ENCODE peak calls at places on chromosomes 7 and 10, in seven cellular contexts. One of them, this sample, is unnamed.

GRCh38 chr10:43854042-43854441 is 205.4 kb upstream of the ZNF32 start:
- DNase-seq in iPS DF 6.9: no peak
- DNase-seq in islet precursor cell: peak
- DNase-seq in BJ: peak
- DNase-seq in fibroblast of lung: peak
- DNase-seq in choroid plexus epithelial cell: peak
- DNase-seq in stimulated activated CD4-positive, alpha-beta T cell treated with anti-CD3 and anti-CD28 coated beads, Interleukin-4, amount 100 ng/mL, for 1 hour: no peak
- DNase-seq in this sample: no peak

GRCh38 chr7:77455334-77455733 is 39.2 kb upstream of the GSAP start:
- DNase-seq in iPS DF 6.9: no peak
- DNase-seq in islet precursor cell: peak
- DNase-seq in BJ: peak
- DNase-seq in fibroblast of lung: peak
- DNase-seq in choroid plexus epithelial cell: peak
- DNase-seq in stimulated activated CD4-positive, alpha-beta T cell treated with anti-CD3 and anti-CD28 coated beads, Interleukin-4, amount 100 ng/mL, for 1 hour: no peak
- DNase-seq in this sample: peak

GRCh38 chr10:24513155-24513554 is 210.5 kb downstream of the ARHGAP21 start:
- DNase-seq in iPS DF 6.9: no peak
- DNase-seq in islet precursor cell: peak
- DNase-seq in BJ: no peak
- DNase-seq in fibroblast of lung: peak
- DNase-seq in choroid plexus epithelial cell: peak
- DNase-seq in stimulated activated CD4-positive, alpha-beta T cell treated with anti-CD3 and anti-CD28 coated beads, Interleukin-4, amount 100 ng/mL, for 1 hour: no peak
- DNase-seq in this sample: no peak

GRCh38 chr10:84205049-84205852 is 10.9 kb downstream of the CDHR1 start:
- DNase-seq in iPS DF 6.9: peak
- DNase-seq in islet precursor cell: peak
- DNase-seq in BJ: no peak
- DNase-seq in fibroblast of lung: peak
- DNase-seq in choroid plexus epithelial cell: peak
- DNase-seq in stimulated activated CD4-positive, alpha-beta T cell treated with anti-CD3 and anti-CD28 coated beads, Interleukin-4, amount 100 ng/mL, for 1 hour: peak
- DNase-seq in this sample: no peak

GRCh38 chr10:3825244-3825643 is 40.2 kb upstream of the KLF6 start:
- DNase-seq in iPS DF 6.9: no peak
- DNase-seq in islet precursor cell: peak
- DNase-seq in BJ: no peak
- DNase-seq in fibroblast of lung: peak
- DNase-seq in choroid plexus epithelial cell: peak
- DNase-seq in stimulated activated CD4-positive, alpha-beta T cell treated with anti-CD3 and anti-CD28 coated beads, Interleukin-4, amount 100 ng/mL, for 1 hour: no peak
- DNase-seq in this sample: no peak

GRCh38 chr10:73906524-73907447 is 4.1 kb upstream of the PLAU start:
- DNase-seq in iPS DF 6.9: no peak
- DNase-seq in islet precursor cell: peak
- DNase-seq in BJ: peak
- DNase-seq in fibroblast of lung: peak
- DNase-seq in choroid plexus epithelial cell: peak
- DNase-seq in stimulated activated CD4-positive, alpha-beta T cell treated with anti-CD3 and anti-CD28 coated beads, Interleukin-4, amount 100 ng/mL, for 1 hour: no peak
- DNase-seq in this sample: peak

GRCh38 chr10:123579675-123580074 is 86.5 kb upstream of the GPR26 start:
- DNase-seq in iPS DF 6.9: no peak
- DNase-seq in islet precursor cell: peak
- DNase-seq in BJ: no peak
- DNase-seq in fibroblast of lung: no peak
- DNase-seq in choroid plexus epithelial cell: no peak
- DNase-seq in stimulated activated CD4-positive, alpha-beta T cell treated with anti-CD3 and anti-CD28 coated beads, Interleukin-4, amount 100 ng/mL, for 1 hour: no peak
- DNase-seq in this sample: no peak

GRCh38 chr10:29266641-29267040 is 22.2 kb upstream of the LYZL1 start:
- DNase-seq in iPS DF 6.9: peak
- DNase-seq in islet precursor cell: no peak
- DNase-seq in BJ: no peak
- DNase-seq in fibroblast of lung: no peak
- DNase-seq in choroid plexus epithelial cell: peak
- DNase-seq in stimulated activated CD4-positive, alpha-beta T cell treated with anti-CD3 and anti-CD28 coated beads, Interleukin-4, amount 100 ng/mL, for 1 hour: no peak
- DNase-seq in this sample: peak

GRCh38 chr7:151719895-151720238 is 157.0 kb downstream of the PRKAG2 start:
- DNase-seq in iPS DF 6.9: no peak
- DNase-seq in islet precursor cell: no peak
- DNase-seq in BJ: no peak
- DNase-seq in fibroblast of lung: no peak
- DNase-seq in choroid plexus epithelial cell: no peak
- DNase-seq in stimulated activated CD4-positive, alpha-beta T cell treated with anti-CD3 and anti-CD28 coated beads, Interleukin-4, amount 100 ng/mL, for 1 hour: no peak
- DNase-seq in this sample: no peak

GRCh38 chr10:71497802-71498326 is 101.1 kb downstream of the CDH23 start:
- DNase-seq in iPS DF 6.9: no peak
- DNase-seq in islet precursor cell: no peak
- DNase-seq in BJ: no peak
- DNase-seq in fibroblast of lung: no peak
- DNase-seq in choroid plexus epithelial cell: no peak
- DNase-seq in stimulated activated CD4-positive, alpha-beta T cell treated with anti-CD3 and anti-CD28 coated beads, Interleukin-4, amount 100 ng/mL, for 1 hour: no peak
- DNase-seq in this sample: no peak

GRCh38 chr10:7488418-7488829 is 77.6 kb upstream of the SFMBT2 start:
- DNase-seq in iPS DF 6.9: no peak
- DNase-seq in islet precursor cell: no peak
- DNase-seq in BJ: no peak
- DNase-seq in fibroblast of lung: peak
- DNase-seq in choroid plexus epithelial cell: peak
- DNase-seq in stimulated activated CD4-positive, alpha-beta T cell treated with anti-CD3 and anti-CD28 coated beads, Interleukin-4, amount 100 ng/mL, for 1 hour: no peak
- DNase-seq in this sample: no peak

GRCh38 chr7:3232228-3232627 is 68.8 kb upstream of the SDK1 start:
- DNase-seq in iPS DF 6.9: no peak
- DNase-seq in islet precursor cell: no peak
- DNase-seq in BJ: no peak
- DNase-seq in fibroblast of lung: peak
- DNase-seq in choroid plexus epithelial cell: peak
- DNase-seq in stimulated activated CD4-positive, alpha-beta T cell treated with anti-CD3 and anti-CD28 coated beads, Interleukin-4, amount 100 ng/mL, for 1 hour: no peak
- DNase-seq in this sample: no peak

GRCh38 chr7:97390915-97391593 is 273.6 kb downstream of the SDHAF3 start:
- DNase-seq in iPS DF 6.9: no peak
- DNase-seq in islet precursor cell: no peak
- DNase-seq in BJ: no peak
- DNase-seq in fibroblast of lung: no peak
- DNase-seq in choroid plexus epithelial cell: no peak
- DNase-seq in stimulated activated CD4-positive, alpha-beta T cell treated with anti-CD3 and anti-CD28 coated beads, Interleukin-4, amount 100 ng/mL, for 1 hour: no peak
- DNase-seq in this sample: no peak

GRCh38 chr7:47543659-47544058 is 38.3 kb downstream of the TNS3 start:
- DNase-seq in iPS DF 6.9: no peak
- DNase-seq in islet precursor cell: no peak
- DNase-seq in BJ: no peak
- DNase-seq in fibroblast of lung: no peak
- DNase-seq in choroid plexus epithelial cell: no peak
- DNase-seq in stimulated activated CD4-positive, alpha-beta T cell treated with anti-CD3 and anti-CD28 coated beads, Interleukin-4, amount 100 ng/mL, for 1 hour: no peak
- DNase-seq in this sample: no peak

GRCh38 chr7:37065779-37066271 is 341.5 kb upstream of the AOAH start:
- DNase-seq in iPS DF 6.9: no peak
- DNase-seq in islet precursor cell: no peak
- DNase-seq in BJ: no peak
- DNase-seq in fibroblast of lung: no peak
- DNase-seq in choroid plexus epithelial cell: peak
- DNase-seq in stimulated activated CD4-positive, alpha-beta T cell treated with anti-CD3 and anti-CD28 coated beads, Interleukin-4, amount 100 ng/mL, for 1 hour: no peak
- DNase-seq in this sample: no peak

GRCh38 chr10:127977368-127978009 is 70.6 kb downstream of the PTPRE start:
- DNase-seq in iPS DF 6.9: no peak
- DNase-seq in islet precursor cell: peak
- DNase-seq in BJ: no peak
- DNase-seq in fibroblast of lung: peak
- DNase-seq in choroid plexus epithelial cell: peak
- DNase-seq in stimulated activated CD4-positive, alpha-beta T cell treated with anti-CD3 and anti-CD28 coated beads, Interleukin-4, amount 100 ng/mL, for 1 hour: no peak
- DNase-seq in this sample: peak

GRCh38 chr10:86265236-86265876 is 101.2 kb downstream of the GRID1 start:
- DNase-seq in iPS DF 6.9: no peak
- DNase-seq in islet precursor cell: peak
- DNase-seq in BJ: no peak
- DNase-seq in fibroblast of lung: no peak
- DNase-seq in choroid plexus epithelial cell: no peak
- DNase-seq in stimulated activated CD4-positive, alpha-beta T cell treated with anti-CD3 and anti-CD28 coated beads, Interleukin-4, amount 100 ng/mL, for 1 hour: no peak
- DNase-seq in this sample: no peak

GRCh38 chr7:55794527-55794926 is 68.0 kb downstream of the SEPTIN14 start:
- DNase-seq in iPS DF 6.9: no peak
- DNase-seq in islet precursor cell: no peak
- DNase-seq in BJ: no peak
- DNase-seq in fibroblast of lung: no peak
- DNase-seq in choroid plexus epithelial cell: no peak
- DNase-seq in stimulated activated CD4-positive, alpha-beta T cell treated with anti-CD3 and anti-CD28 coated beads, Interleukin-4, amount 100 ng/mL, for 1 hour: no peak
- DNase-seq in this sample: no peak

GRCh38 chr7:34904987-34905386 is 132.3 kb downstream of the DPY19L1 start:
- DNase-seq in iPS DF 6.9: no peak
- DNase-seq in islet precursor cell: no peak
- DNase-seq in BJ: no peak
- DNase-seq in fibroblast of lung: no peak
- DNase-seq in choroid plexus epithelial cell: no peak
- DNase-seq in stimulated activated CD4-positive, alpha-beta T cell treated with anti-CD3 and anti-CD28 coated beads, Interleukin-4, amount 100 ng/mL, for 1 hour: no peak
- DNase-seq in this sample: no peak

GRCh38 chr7:114530074-114530611 is 115.5 kb downstream of the FOXP2 start:
- DNase-seq in iPS DF 6.9: no peak
- DNase-seq in islet precursor cell: no peak
- DNase-seq in BJ: peak
- DNase-seq in fibroblast of lung: peak
- DNase-seq in choroid plexus epithelial cell: peak
- DNase-seq in stimulated activated CD4-positive, alpha-beta T cell treated with anti-CD3 and anti-CD28 coated beads, Interleukin-4, amount 100 ng/mL, for 1 hour: no peak
- DNase-seq in this sample: peak

GRCh38 chr10:34743804-34744203 is 71.3 kb downstream of the PARD3 start:
- DNase-seq in iPS DF 6.9: no peak
- DNase-seq in islet precursor cell: no peak
- DNase-seq in BJ: no peak
- DNase-seq in fibroblast of lung: peak
- DNase-seq in choroid plexus epithelial cell: no peak
- DNase-seq in stimulated activated CD4-positive, alpha-beta T cell treated with anti-CD3 and anti-CD28 coated beads, Interleukin-4, amount 100 ng/mL, for 1 hour: no peak
- DNase-seq in this sample: no peak

GRCh38 chr7:77799078-77799964 is 748 bp downstream of the PHTF2 start:
- DNase-seq in iPS DF 6.9: no peak
- DNase-seq in islet precursor cell: peak
- DNase-seq in BJ: no peak
- DNase-seq in fibroblast of lung: peak
- DNase-seq in choroid plexus epithelial cell: peak
- DNase-seq in stimulated activated CD4-positive, alpha-beta T cell treated with anti-CD3 and anti-CD28 coated beads, Interleukin-4, amount 100 ng/mL, for 1 hour: peak
- DNase-seq in this sample: no peak

GRCh38 chr7:139044813-139045794 is 9.3 kb upstream of the ZC3HAV1L start:
- DNase-seq in iPS DF 6.9: no peak
- DNase-seq in islet precursor cell: no peak
- DNase-seq in BJ: no peak
- DNase-seq in fibroblast of lung: no peak
- DNase-seq in choroid plexus epithelial cell: no peak
- DNase-seq in stimulated activated CD4-positive, alpha-beta T cell treated with anti-CD3 and anti-CD28 coated beads, Interleukin-4, amount 100 ng/mL, for 1 hour: no peak
- DNase-seq in this sample: no peak

GRCh38 chr7:68770649-68771048 is 827.6 kb upstream of the AUTS2 start:
- DNase-seq in iPS DF 6.9: no peak
- DNase-seq in islet precursor cell: peak
- DNase-seq in BJ: no peak
- DNase-seq in fibroblast of lung: no peak
- DNase-seq in choroid plexus epithelial cell: no peak
- DNase-seq in stimulated activated CD4-positive, alpha-beta T cell treated with anti-CD3 and anti-CD28 coated beads, Interleukin-4, amount 100 ng/mL, for 1 hour: no peak
- DNase-seq in this sample: no peak